ENCODE peak calls at places on chromosomes 2 and 18, in six cellular contexts. X is astrocyte of the spinal cord; A is neural crest cell; F is activated CD4-positive, alpha-beta T cell treated with anti-CD3 and anti-CD28 coated beads, Interleukin-2, amount 50 U/mL, for 24 hours; J is NCI-H2081 treated with DMSO at 0.1 percent for 48 hours; C is stimulated activated naive B cell treated with anti-CD40 and anti-IgM and Interleukin-4, amounts not matched to agents 10 μg/mL and 1 μg/mL and 100 μg/mL, for 72 hours. M is an unnamed sample.

GRCh38 chr2:55146266-55146665 is 85.8 kb downstream of the CLHC1 start:
- DNase-seq in F (no peak), X (no peak), A (no peak), J (no peak), C (no peak), M (no peak)

GRCh38 chr2:233386382-233387041 is 32.2 kb downstream of the DGKD start:
- DNase-seq in A (no peak), F (no peak), X (peak; percentile 47), J (no peak), C (peak; percentile 49), M (no peak)

GRCh38 chr2:236873666-236874065 is 212.0 kb upstream of the COPS8 start:
- DNase-seq in A (no peak), X (no peak), F (no peak), C (no peak), J (no peak), M (no peak)

GRCh38 chr2:29202819-29203495 is 87.7 kb downstream of the CLIP4 start:
- DNase-seq in A (no peak), F (no peak), X (no peak), J (no peak), C (no peak), M (peak; percentile 71)

GRCh38 chr18:11392292-11392691 is 217.1 kb upstream of the SLC35G4 start:
- DNase-seq in A (no peak), J (no peak), C (no peak), X (peak; percentile 27), F (no peak), M (peak; percentile 66)

GRCh38 chr2:170505631-170506270 is 209.4 kb upstream of the SP5 start:
- DNase-seq in C (no peak), X (peak; percentile 62), F (no peak), A (no peak), J (no peak), M (peak; percentile 76)

GRCh38 chr18:50192903-50193795 is 1.8 kb downstream of the MYO5B start:
- DNase-seq in X (no peak), C (no peak), F (no peak), A (no peak), J (no peak), M (peak; percentile 63)

GRCh38 chr2:189791338-189792042 is 7.2 kb downstream of the PMS1 start:
- DNase-seq in F (no peak), C (no peak), J (no peak), X (no peak), A (no peak), M (no peak)

GRCh38 chr18:37334494-37335125 is 231.0 kb downstream of the CELF4 start:
- DNase-seq in A (no peak), J (no peak), C (no peak), X (peak; percentile 45), F (no peak), M (no peak)

GRCh38 chr18:79595876-79596374 is 83.7 kb upstream of the CTDP1 start:
- DNase-seq in J (no peak), X (no peak), A (no peak), F (no peak), C (no peak), M (no peak)

GRCh38 chr2:230541934-230542380 is 126.0 kb downstream of the SP100 start:
- DNase-seq in F (no peak), A (no peak), J (no peak), C (no peak), X (peak; percentile 37), M (no peak)

GRCh38 chr2:36770542-36771287 is 74.2 kb downstream of the VIT start:
- DNase-seq in F (peak; percentile 17), C (no peak), A (peak; percentile 18), J (no peak), X (no peak), M (peak; percentile 94)

GRCh38 chr2:236088368-236089057 is 79.7 kb downstream of the GBX2 start:
- DNase-seq in J (no peak), C (no peak), A (no peak), F (no peak), X (no peak), M (no peak)

M was measured in endodermal cell.